ENCODE peak calls at places on chromosomes 6 and 20, in nine cellular contexts. G, D, N, V, R, O, M, B and J are unnamed samples.

GRCh38 chr20:17648306-17648646 is 33.8 kb downstream of the RRBP1 start:
- DNase-seq in G (no peak), M (no peak), O (no peak), V (no peak), N (no peak), D (peak), B (no peak), R (no peak), J (no peak)

GRCh38 chr6:99613705-99614429 is 7.2 kb downstream of the PRDM13 start:
- DNase-seq in D (no peak), G (no peak), O (no peak), R (peak), N (no peak), M (no peak), B (peak), V (no peak), J (no peak)

GRCh38 chr6:119620846-119621570 is 271.4 kb upstream of the MAN1A1 start:
- DNase-seq in N (peak), D (no peak), O (peak), G (peak), V (peak), R (no peak), B (no peak), M (no peak), J (no peak)

GRCh38 chr6:109241199-109241598 is 141.1 kb downstream of the CD164 start:
- DNase-seq in B (no peak), N (peak), G (peak), V (peak), M (no peak), D (no peak), O (peak), R (no peak), J (no peak)

GRCh38 chr6:127855542-127856159 is 45.2 kb downstream of the THEMIS start:
- DNase-seq in G (peak), O (no peak), V (peak), R (peak), M (no peak), D (peak), N (no peak), B (peak), J (no peak)

GRCh38 chr20:61587910-61588309 is 335.8 kb downstream of the CDH4 start:
- DNase-seq in D (no peak), G (no peak), R (no peak), M (no peak), V (no peak), N (no peak), B (no peak), O (no peak), J (no peak)

GRCh38 chr20:10596726-10597125 is 77.1 kb downstream of the JAG1 start:
- DNase-seq in O (peak), G (peak), V (peak), N (peak), D (no peak), R (peak), M (no peak), B (no peak), J (no peak)

GRCh38 chr6:142846459-142846831 is 98.5 kb downstream of the HIVEP2 start:
- DNase-seq in M (no peak), B (no peak), V (peak), N (peak), G (peak), R (no peak), D (no peak), O (peak), J (no peak)

GRCh38 chr6:108106261-108106660 is 31.7 kb upstream of the OSTM1 start:
- DNase-seq in N (no peak), M (no peak), V (no peak), R (no peak), D (no peak), G (no peak), B (peak), O (no peak), J (no peak)

GRCh38 chr6:28378644-28379043 is 20.9 kb downstream of the ZSCAN12 start:
- DNase-seq in V (no peak), O (no peak), D (no peak), B (no peak), G (no peak), N (no peak), M (no peak), R (no peak), J (no peak)

DNA sequence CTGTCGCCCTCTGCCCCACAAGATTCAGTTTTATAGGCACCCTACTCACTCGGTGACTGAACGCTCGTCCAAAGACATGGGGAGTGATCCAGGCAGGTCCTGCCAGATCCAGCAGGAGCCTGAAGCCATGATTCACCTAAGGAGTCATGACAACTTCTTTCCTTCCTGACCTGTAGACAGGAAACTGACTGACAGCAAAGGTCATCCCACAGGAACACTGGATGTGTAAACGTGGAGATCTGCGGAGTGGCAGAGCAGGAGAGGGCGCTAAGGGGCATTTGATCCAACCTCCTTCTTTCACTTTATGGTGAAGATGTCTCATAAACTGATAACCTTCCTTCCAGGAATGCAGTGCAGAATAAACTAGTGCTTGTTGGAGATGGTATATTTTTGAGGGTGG is 192.2 kb downstream of the GJA10 start:
- DNase-seq in R (no peak), G (no peak), O (peak), D (no peak), N (no peak), V (no peak), M (no peak), B (no peak), J (no peak)
- TF ChIP-seq CTCF in R (peak), G (no peak), O (no peak), D (no peak), N (no peak), V (no peak), M (no peak), B (peak), J (no peak)

GRCh38 chr20:32437391-32438074 is 79.4 kb downstream of the ASXL1 start:
- DNase-seq in R (no peak), G (no peak), O (no peak), M (no peak), N (no peak), B (no peak), D (no peak), V (no peak), J (no peak)
- TF ChIP-seq CTCF in R (peak), G (peak), O (peak), M (no peak), N (peak), B (peak), D (no peak), V (peak), J (peak)

GRCh38 chr20:43925786-43926185 is 11.1 kb downstream of the TOX2 start:
- DNase-seq in N (peak), D (no peak), O (peak), G (peak), M (no peak), V (peak), B (no peak), R (peak), J (no peak)
- TF ChIP-seq CTCF in N (peak), D (no peak), O (no peak), G (no peak), M (no peak), V (no peak), B (no peak), R (peak), J (no peak)

GRCh38 chr20:53328956-53329355 is 264.7 kb downstream of the ZNF217 start:
- DNase-seq in O (no peak), G (no peak), N (no peak), V (peak), M (no peak), B (no peak), D (no peak), R (no peak), J (no peak)
- TF ChIP-seq CTCF in O (no peak), G (no peak), N (no peak), V (no peak), M (no peak), B (no peak), D (no peak), R (no peak), J (no peak)

GRCh38 chr6:20212392-20213111 is at the start of gene MBOAT1:
- DNase-seq in G (peak), R (peak), B (peak), O (peak), D (peak), N (peak), M (peak), V (peak), J (peak)
- TF ChIP-seq CTCF in G (peak), R (no peak), B (no peak), O (no peak), D (no peak), N (peak), M (peak), V (peak), J (peak)

GRCh38 chr6:118565317-118565960 is 17.3 kb downstream of the PLN start:
- DNase-seq in V (no peak), R (no peak), G (no peak), O (no peak), D (no peak), M (no peak), B (no peak), N (no peak), J (no peak)

GRCh38 chr6:118571121-118571520 is 23.0 kb downstream of the PLN start:
- DNase-seq in G (no peak), R (no peak), O (no peak), N (no peak), V (no peak), D (no peak), B (no peak), M (no peak), J (no peak)

GRCh38 chr6:118562959-118563358 is 14.9 kb downstream of the PLN start:
- DNase-seq in M (no peak), R (no peak), V (peak), N (peak), G (no peak), D (no peak), O (peak), B (no peak), J (no peak)

GRCh38 chr6:118569498-118569897 is 21.4 kb downstream of the PLN start:
- DNase-seq in O (no peak), D (no peak), M (no peak), R (no peak), G (no peak), V (no peak), B (no peak), N (no peak), J (no peak)

GRCh38 chr6:118567974-118568373 is 19.9 kb downstream of the PLN start:
- DNase-seq in O (no peak), B (no peak), G (no peak), M (no peak), D (no peak), V (no peak), R (no peak), N (no peak), J (no peak)
- TF ChIP-seq CTCF in O (no peak), B (no peak), G (no peak), M (no peak), D (no peak), V (no peak), R (no peak), N (no peak), J (no peak)

DNA sequence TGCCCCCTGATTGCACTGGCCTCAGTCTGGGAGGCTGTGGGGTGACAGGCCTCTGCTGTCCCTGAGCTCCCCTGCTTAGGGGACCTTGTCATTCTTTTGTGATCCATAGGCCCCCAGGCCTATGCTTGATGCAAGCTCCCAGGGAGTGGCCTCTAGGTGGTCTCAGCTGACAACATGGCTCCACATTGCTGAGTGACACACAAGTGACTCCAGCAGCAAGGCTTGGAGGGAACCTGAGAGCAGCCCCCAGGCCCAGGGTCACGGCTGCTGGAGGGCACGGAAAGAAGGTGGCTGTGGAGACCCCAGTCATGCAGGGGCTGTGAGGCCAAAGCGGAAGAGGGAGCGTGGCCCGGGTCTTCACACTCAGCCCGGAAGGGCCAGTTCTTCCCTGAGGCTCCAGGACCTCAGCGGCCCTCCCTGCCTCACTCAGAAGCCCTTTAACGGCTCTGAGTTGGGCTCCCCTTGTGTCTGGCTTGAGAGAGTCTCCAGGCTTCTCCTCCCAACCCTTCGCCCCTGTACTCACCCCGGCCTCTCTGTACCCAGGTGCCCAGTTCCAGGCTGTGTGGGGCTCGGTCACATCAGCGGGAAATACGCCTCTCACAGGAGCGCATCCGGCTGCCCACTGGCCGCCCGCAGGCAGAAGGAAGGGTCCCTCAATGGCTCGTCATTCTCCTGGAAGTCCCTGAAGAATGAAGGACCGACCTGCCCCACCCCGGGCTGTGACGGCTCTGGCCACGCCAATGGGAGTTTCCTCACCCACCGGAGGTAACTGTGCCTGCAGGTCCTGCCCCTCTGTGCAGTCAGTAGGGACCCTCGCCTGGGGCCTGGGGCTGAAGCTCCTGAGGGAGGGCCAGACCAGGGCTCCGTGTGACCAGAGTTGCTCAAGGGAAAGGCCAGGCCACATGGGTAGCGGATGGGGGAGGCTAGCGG is 23.7 kb upstream of the PCMTD2 start:
- DNase-seq in N (no peak), O (no peak), B (no peak), M (no peak), V (no peak), R (no peak), D (no peak), G (no peak), J (no peak)
- TF ChIP-seq CTCF in N (no peak), O (no peak), B (no peak), M (no peak), V (no peak), R (no peak), D (no peak), G (no peak), J (no peak)